ENCODE peak calls at places on chromosomes 2 and 18, in seven cellular contexts. R is H1, M is SK-N-SH, V is A549, S is IMR-90, X is endothelial cell of umbilical vein, P is MM.1S. L is an unnamed sample.

GRCh38 chr2:36915627-36916026 is 50.7 kb downstream of the STRN start:
- DNase-seq in X (no peak), P (no peak), R (no peak), S (no peak), V (no peak), M (no peak), L (no peak)

GRCh38 chr2:86341470-86341869 is 4.0 kb upstream of the REEP1 start:
- DNase-seq in S (no peak), M (no peak), X (no peak), R (no peak), P (no peak), V (no peak), L (no peak)

GRCh38 chr2:41853427-41854191 is 194.2 kb upstream of the PKDCC start:
- DNase-seq in R (peak; percentile 21), M (peak; percentile 71), P (peak; percentile 35), X (peak; percentile 53), S (peak; percentile 65), V (peak; percentile 61), L (peak; percentile 25)

GRCh38 chr2:72023678-72024390 is 123.8 kb downstream of the CYP26B1 start:
- DNase-seq in M (no peak), S (no peak), R (no peak), V (no peak), P (no peak), X (no peak), L (no peak)

GRCh38 chr2:191866675-191867506 is 20.0 kb upstream of the CAVIN2 start:
- DNase-seq in M (no peak), S (peak; percentile 93), V (peak; percentile 59), R (no peak), P (no peak), X (peak; percentile 99), L (no peak)

GRCh38 chr2:110993557-110994231 is 127.0 kb upstream of the BCL2L11 start:
- DNase-seq in R (no peak), M (no peak), V (no peak), P (no peak), S (no peak), X (peak; percentile 30), L (peak; percentile 29)

GRCh38 chr18:76721207-76721996 is 101.0 kb upstream of the ZNF236 start:
- DNase-seq in S (no peak), M (no peak), X (no peak), P (no peak), R (no peak), V (no peak), L (no peak)

GRCh38 chr2:105399207-105399861 is 483 bp upstream of the FHL2 start:
- DNase-seq in M (no peak), X (peak; percentile 12), S (no peak), R (no peak), P (no peak), V (no peak), L (no peak)

GRCh38 chr2:11663427-11663826 is 6.6 kb downstream of the NTSR2 start:
- DNase-seq in R (no peak), P (no peak), S (peak; percentile 59), X (no peak), V (no peak), M (no peak), L (no peak)

GRCh38 chr2:200129756-200130462 is 174.5 kb downstream of the MAIP1 start:
- DNase-seq in V (no peak), S (no peak), R (no peak), P (no peak), X (no peak), M (no peak), L (no peak)

GRCh38 chr2:127179756-127180155 is 40.3 kb downstream of the CYP27C1 start:
- DNase-seq in V (no peak), M (no peak), R (no peak), X (no peak), P (no peak), S (no peak), L (no peak)

GRCh38 chr2:54457326-54458023 is 1.3 kb downstream of the SPTBN1 start:
- DNase-seq in M (peak; percentile 72), P (peak; percentile 36), X (peak; percentile 41), V (peak; percentile 39), S (no peak), R (no peak), L (peak; percentile 43)

GRCh38 chr18:36402765-36403396 is 105.4 kb downstream of the FHOD3 start:
- DNase-seq in M (no peak), R (no peak), P (no peak), S (peak; percentile 35), X (no peak), V (no peak), L (no peak)

GRCh38 chr2:234555616-234556249 is 58.9 kb upstream of the ARL4C start:
- DNase-seq in V (no peak), S (peak; percentile 48), P (no peak), M (peak; percentile 33), X (no peak), R (no peak), L (no peak)

GRCh38 chr2:237253046-237253723 is 160.8 kb downstream of the COL6A3 start:
- DNase-seq in P (no peak), X (no peak), V (no peak), S (no peak), M (no peak), R (no peak), L (no peak)

GRCh38 chr2:28172114-28172898 is 220.4 kb upstream of the FOSL2 start:
- DNase-seq in X (peak; percentile 12), P (no peak), M (no peak), S (peak; percentile 57), R (no peak), V (no peak), L (no peak)

DNA sequence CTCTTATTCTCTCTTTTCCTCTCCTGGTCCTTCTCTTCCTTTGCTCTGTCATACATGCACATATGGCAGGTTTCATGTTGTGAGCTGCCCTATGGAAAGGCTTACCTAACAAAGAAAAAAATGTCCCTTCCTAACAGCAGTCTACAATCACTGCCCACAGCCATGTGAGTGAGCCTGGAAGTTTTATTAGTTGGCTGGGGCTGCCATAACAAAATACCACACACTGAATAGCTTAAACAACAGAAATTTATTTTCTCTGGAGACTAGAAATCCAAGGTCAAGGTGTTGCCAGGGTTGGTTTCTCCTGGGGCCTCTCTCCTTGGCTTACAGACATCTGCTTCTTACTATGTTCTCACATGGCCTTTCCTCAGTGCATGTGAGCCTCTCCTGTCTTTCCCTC is 142.1 kb downstream of the TRIB2 start:
- DNase-seq in X (no peak), M (no peak), P (no peak), R (no peak), V (no peak), S (no peak), L (no peak)
- H3K9me3 ChIP-seq in X (no peaks in the 10 kb centered on the region), M (peaks cover 5% of the 10 kb centered on the region), P (no peaks in the 10 kb centered on the region), R (peaks cover 24% of the 10 kb centered on the region), V (peaks cover under 1% of the 10 kb centered on the region), S (peaks cover 5% of the 10 kb centered on the region), L (peaks cover 1% of the 10 kb centered on the region)

GRCh38 chr2:31693882-31694281 is 113.1 kb upstream of the SRD5A2 start:
- DNase-seq in M (no peak), P (no peak), V (no peak), S (no peak), X (no peak), R (no peak), L (peak; percentile 42)

GRCh38 chr2:31696068-31696467 is 115.3 kb upstream of the SRD5A2 start:
- DNase-seq in X (no peak), S (no peak), V (peak; percentile 9), M (no peak), R (no peak), P (no peak), L (no peak)

DNA sequence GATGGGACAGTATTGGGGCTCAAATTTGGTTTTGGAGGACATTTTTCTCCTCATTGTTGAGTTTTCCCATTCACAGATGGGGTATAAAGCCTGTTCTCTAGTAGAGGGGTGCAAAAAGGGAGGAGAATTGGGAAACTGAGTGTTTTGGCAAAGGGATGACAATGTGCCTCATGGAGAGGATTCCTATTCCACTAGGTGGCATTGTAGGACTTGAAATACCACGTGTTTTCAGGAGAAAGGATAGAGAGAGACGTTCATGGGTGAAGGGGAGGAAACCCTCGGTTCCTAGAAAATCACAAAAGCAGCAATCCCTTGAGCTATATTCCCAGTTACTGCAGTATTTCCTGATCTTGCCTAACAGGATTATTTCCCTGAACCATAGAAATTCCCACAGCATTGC is 113.7 kb upstream of the SRD5A2 start:
- DNase-seq in V (peak; percentile 13), P (peak; percentile 33), M (peak; percentile 19), R (no peak), S (peak; percentile 8), X (no peak), L (peak; percentile 29)
- TF ChIP-seq CTCF in V (peak; percentile 44), P (peak; percentile 45), M (peak; percentile 32), R (peak; percentile 37), S (peak; percentile 24), X (no peak), L (peak; percentile 64)

DNA sequence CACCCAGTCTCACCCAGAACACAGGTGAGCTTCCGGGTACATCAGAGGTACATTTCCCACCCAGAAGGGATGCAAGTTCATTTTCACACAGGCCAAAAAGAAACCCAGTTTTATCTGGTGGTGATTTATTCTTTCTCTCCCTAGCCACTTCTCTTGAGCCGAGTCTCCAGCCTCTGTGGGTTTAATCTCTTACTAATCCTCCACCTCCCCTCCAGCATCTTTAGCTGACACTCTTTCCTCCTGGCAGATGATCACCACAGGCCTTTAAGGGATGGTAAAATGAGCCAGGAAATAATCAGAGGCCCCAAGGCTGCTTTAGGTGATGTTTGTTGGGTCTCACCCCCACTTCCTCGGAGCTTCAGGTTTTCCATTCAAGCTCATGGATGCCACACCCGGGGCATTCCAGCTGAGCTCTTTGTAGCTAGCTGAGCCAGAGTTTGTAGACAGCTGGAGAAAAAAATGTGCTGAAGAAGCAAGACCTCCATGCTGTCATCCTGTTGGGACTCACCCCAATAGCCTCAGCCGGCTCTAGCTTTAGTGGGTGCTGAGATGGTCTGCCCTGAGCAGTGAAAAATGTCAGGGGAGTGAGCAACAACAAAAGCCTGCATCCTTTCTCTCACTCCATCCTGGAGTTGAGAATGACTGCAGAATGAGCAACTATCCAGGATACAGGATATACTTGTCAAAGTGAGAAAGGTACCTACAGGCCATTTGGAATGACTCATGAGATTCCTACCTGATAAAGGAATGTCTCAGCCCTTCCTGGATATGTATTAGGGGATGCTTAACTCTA is 145.9 kb upstream of the DLX2 start:
- DNase-seq in R (no peak), M (no peak), S (peak; percentile 63), X (peak; percentile 59), V (no peak), P (no peak), L (no peak)
- H3K4me2 ChIP-seq in R (no peak overlapping the region), M (peak overlapping the region; percentile 43), S (no peak overlapping the region), X (peak overlapping the region; percentile 52), V (no peak overlapping the region), P (no peak overlapping the region), L (no peak overlapping the region)

GRCh38 chr18:63808125-63808524 is 32.9 kb downstream of the SERPINB7 start:
- DNase-seq in P (no peak), S (no peak), M (no peak), X (no peak), R (no peak), V (no peak), L (no peak)
- H3K9me3 ChIP-seq in P (no peaks in the 10 kb centered on the region), S (no peaks in the 10 kb centered on the region), M (no peaks in the 10 kb centered on the region), X (no peaks in the 10 kb centered on the region), R (no peaks in the 10 kb centered on the region), V (no peaks in the 10 kb centered on the region), L (no peaks in the 10 kb centered on the region)

GRCh38 chr2:39068757-39069515 is 51.9 kb downstream of the SOS1 start:
- DNase-seq in M (no peak), S (peak; percentile 26), V (no peak), X (no peak), R (no peak), P (no peak), L (no peak)
- TF ChIP-seq CTCF in M (no peak), S (peak; percentile 17), V (no peak), X (no peak), R (no peak), P (no peak), L (peak; percentile 27)